ENCODE peak calls at places on chromosomes 6 and 20, in four cellular contexts. One of them, this sample, is unnamed.
A peak's percentile ranks its signal among the peaks of the same experiment; 100 is the strongest.

GRCh38 chr20:732727-733126 is 35.6 kb downstream of the SLC52A3 start:
- DNase-seq in GM12878: no peak
- DNase-seq in HepG2: no peak
- DNase-seq in K562: no peak
- DNase-seq in this sample: no peak

GRCh38 chr6:10320291-10320690 is 94.6 kb downstream of the TFAP2A start:
- DNase-seq in HepG2: no peak
- DNase-seq in K562: no peak
- DNase-seq in GM12878: no peak
- DNase-seq in this sample: no peak

GRCh38 chr6:166330612-166331011 is 11.7 kb downstream of the SFT2D1 start:
- DNase-seq in K562: peak; percentile 98
- DNase-seq in GM12878: no peak
- DNase-seq in HepG2: peak; percentile 89
- DNase-seq in this sample: peak; percentile 79

GRCh38 chr6:12232339-12232738 is 57.8 kb upstream of the EDN1 start:
- DNase-seq in GM12878: peak; percentile 21
- DNase-seq in HepG2: no peak
- DNase-seq in K562: no peak
- DNase-seq in this sample: no peak

GRCh38 chr20:10708342-10709185 is 34.8 kb upstream of the JAG1 start:
- DNase-seq in HepG2: peak; percentile 99
- DNase-seq in GM12878: no peak
- DNase-seq in K562: no peak
- DNase-seq in this sample: no peak

GRCh38 chr20:47544852-47545251 is 43.2 kb downstream of the NCOA3 start:
- DNase-seq in HepG2: no peak
- DNase-seq in GM12878: no peak
- DNase-seq in K562: no peak
- DNase-seq in this sample: no peak

GRCh38 chr6:74073429-74073828 is 377.4 kb downstream of the CD109 start:
- DNase-seq in K562: no peak
- DNase-seq in HepG2: no peak
- DNase-seq in GM12878: no peak
- DNase-seq in this sample: no peak

GRCh38 chr20:36318166-36318565 is 12.0 kb downstream of the DLGAP4 start:
- DNase-seq in HepG2: no peak
- DNase-seq in GM12878: no peak
- DNase-seq in K562: no peak
- DNase-seq in this sample: no peak

GRCh38 chr6:157989541-157990289 is 8.1 kb downstream of the SYNJ2 start:
- DNase-seq in GM12878: no peak
- DNase-seq in K562: peak; percentile 48
- DNase-seq in HepG2: no peak
- DNase-seq in this sample: no peak

GRCh38 chr6:144762450-144762849 is 477.3 kb downstream of the UTRN start:
- DNase-seq in GM12878: no peak
- DNase-seq in HepG2: peak; percentile 8
- DNase-seq in K562: no peak
- DNase-seq in this sample: no peak

GRCh38 chr6:96795481-96795880 is 41.8 kb downstream of the GPR63 start:
- DNase-seq in HepG2: no peak
- DNase-seq in K562: no peak
- DNase-seq in GM12878: peak; percentile 76
- DNase-seq in this sample: no peak

GRCh38 chr20:48897298-48898044 is 24.0 kb upstream of the ARFGEF2 start:
- DNase-seq in HepG2: no peak
- DNase-seq in K562: no peak
- DNase-seq in GM12878: no peak
- DNase-seq in this sample: no peak

GRCh38 chr6:65189344-65189743 is 517.7 kb downstream of the EYS start:
- DNase-seq in K562: no peak
- DNase-seq in GM12878: no peak
- DNase-seq in HepG2: no peak
- DNase-seq in this sample: no peak

GRCh38 chr20:41044409-41045062 is 15.9 kb downstream of the TOP1 start:
- DNase-seq in K562: no peak
- DNase-seq in HepG2: no peak
- DNase-seq in GM12878: no peak
- DNase-seq in this sample: no peak

GRCh38 chr20:41038149-41038877 is 9.7 kb downstream of the TOP1 start:
- DNase-seq in K562: no peak
- DNase-seq in HepG2: peak; percentile 56
- DNase-seq in GM12878: no peak
- DNase-seq in this sample: no peak

GRCh38 chr20:41040855-41041254 is 12.2 kb downstream of the TOP1 start:
- DNase-seq in GM12878: no peak
- DNase-seq in K562: no peak
- DNase-seq in HepG2: no peak
- DNase-seq in this sample: no peak

GRCh38 chr20:41038878-41039404 is 10.3 kb downstream of the TOP1 start:
- DNase-seq in GM12878: no peak
- DNase-seq in HepG2: peak; percentile 99
- DNase-seq in K562: no peak
- DNase-seq in this sample: no peak

DNA sequence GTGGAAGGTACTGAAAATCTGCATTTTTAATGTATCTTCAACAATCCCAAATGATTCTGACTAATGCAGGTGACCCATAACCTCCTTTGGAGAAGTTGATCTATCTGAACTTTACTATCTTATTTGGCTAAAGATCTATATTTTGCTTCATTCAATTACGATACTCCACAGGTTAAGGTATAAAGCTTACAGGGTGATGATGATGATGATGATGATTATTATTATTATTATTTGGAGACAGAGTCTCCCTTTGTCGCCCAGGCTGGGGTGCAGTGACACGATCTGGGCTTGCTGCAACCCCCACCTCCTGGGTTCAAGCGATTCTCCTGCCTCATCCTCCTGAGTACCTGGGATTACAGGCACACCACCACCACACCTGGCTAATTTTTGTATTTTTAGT is 13.1 kb downstream of the TOP1 start:
- DNase-seq in K562: no peak
- DNase-seq in GM12878: no peak
- DNase-seq in HepG2: no peak
- DNase-seq in this sample: no peak
- TF ChIP-seq CBX5 in K562: no peak
- TF ChIP-seq CBX5 in GM12878: no peak
- TF ChIP-seq CBX5 in HepG2: no peak
- TF ChIP-seq CBX5 in this sample: no peak

DNA sequence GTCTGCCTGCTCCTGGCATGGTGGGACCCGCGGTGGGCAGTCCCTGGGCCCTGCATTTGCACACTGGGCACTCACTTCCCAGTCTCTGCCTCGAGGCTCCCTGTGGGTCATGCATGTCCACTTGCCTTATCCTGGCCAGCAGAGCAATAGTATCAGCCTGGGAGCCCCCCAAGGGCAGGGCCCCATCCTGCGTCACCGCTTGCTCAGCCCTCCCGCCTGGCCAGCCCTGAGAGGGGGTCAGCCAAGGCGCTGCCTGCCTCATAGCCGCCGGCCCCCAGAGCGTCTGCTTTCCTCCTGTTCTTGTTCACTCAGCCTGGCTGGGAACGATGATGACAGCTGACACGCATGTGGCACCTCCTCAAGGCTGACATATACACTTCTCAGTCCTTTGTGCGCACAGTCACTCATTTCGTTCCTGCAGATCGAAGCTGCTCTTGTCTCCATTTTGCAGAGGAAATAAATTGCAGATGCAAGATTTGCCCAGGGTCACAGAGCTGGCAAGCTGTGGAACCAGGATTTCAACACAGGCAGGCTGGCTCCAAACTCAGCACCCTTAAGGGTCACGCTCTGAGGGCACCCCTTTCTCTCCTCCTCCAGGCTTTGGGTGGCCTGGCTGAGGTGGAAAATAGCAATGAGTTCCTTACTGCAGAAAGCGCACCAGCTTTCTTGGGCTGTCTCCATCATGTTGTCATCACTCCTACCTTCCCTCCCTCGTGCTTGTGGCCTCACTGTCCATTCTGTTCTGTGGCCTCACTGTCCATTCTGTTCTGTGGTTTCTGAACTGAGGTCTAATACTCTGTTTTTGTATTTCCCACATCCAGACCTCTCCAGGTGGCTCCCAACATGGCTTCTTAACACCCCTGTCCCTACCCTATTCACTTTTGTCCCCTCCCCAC is 17.2 kb downstream of the KCNK17 start:
- DNase-seq in GM12878: no peak
- DNase-seq in HepG2: no peak
- DNase-seq in K562: no peak
- DNase-seq in this sample: no peak
- TF ChIP-seq CBX5 in GM12878: no peak
- TF ChIP-seq CBX5 in HepG2: no peak
- TF ChIP-seq CBX5 in K562: no peak
- TF ChIP-seq CBX5 in this sample: no peak

GRCh38 chr6:90068264-90068663 is 174.0 kb downstream of the GJA10 start:
- DNase-seq in HepG2: no peak
- DNase-seq in GM12878: no peak
- DNase-seq in K562: peak; percentile 69
- DNase-seq in this sample: no peak
- TF ChIP-seq CBX5 in HepG2: no peak
- TF ChIP-seq CBX5 in GM12878: no peak
- TF ChIP-seq CBX5 in K562: no peak
- TF ChIP-seq CBX5 in this sample: no peak

GRCh38 chr20:37971561-37972127 is 61.6 kb downstream of the TTI1 start:
- DNase-seq in GM12878: no peak
- DNase-seq in HepG2: no peak
- DNase-seq in K562: no peak
- DNase-seq in this sample: peak; percentile 41

GRCh38 chr20:37970856-37971245 is 62.4 kb downstream of the TTI1 start:
- DNase-seq in K562: no peak
- DNase-seq in HepG2: no peak
- DNase-seq in GM12878: no peak
- DNase-seq in this sample: no peak

GRCh38 chr20:37972256-37973058 is 60.8 kb downstream of the TTI1 start:
- DNase-seq in HepG2: no peak
- DNase-seq in K562: no peak
- DNase-seq in GM12878: no peak
- DNase-seq in this sample: peak; percentile 45

GRCh38 chr20:37969949-37970855 is 63.1 kb downstream of the TTI1 start:
- DNase-seq in GM12878: no peak
- DNase-seq in K562: no peak
- DNase-seq in HepG2: no peak
- DNase-seq in this sample: no peak

DNA sequence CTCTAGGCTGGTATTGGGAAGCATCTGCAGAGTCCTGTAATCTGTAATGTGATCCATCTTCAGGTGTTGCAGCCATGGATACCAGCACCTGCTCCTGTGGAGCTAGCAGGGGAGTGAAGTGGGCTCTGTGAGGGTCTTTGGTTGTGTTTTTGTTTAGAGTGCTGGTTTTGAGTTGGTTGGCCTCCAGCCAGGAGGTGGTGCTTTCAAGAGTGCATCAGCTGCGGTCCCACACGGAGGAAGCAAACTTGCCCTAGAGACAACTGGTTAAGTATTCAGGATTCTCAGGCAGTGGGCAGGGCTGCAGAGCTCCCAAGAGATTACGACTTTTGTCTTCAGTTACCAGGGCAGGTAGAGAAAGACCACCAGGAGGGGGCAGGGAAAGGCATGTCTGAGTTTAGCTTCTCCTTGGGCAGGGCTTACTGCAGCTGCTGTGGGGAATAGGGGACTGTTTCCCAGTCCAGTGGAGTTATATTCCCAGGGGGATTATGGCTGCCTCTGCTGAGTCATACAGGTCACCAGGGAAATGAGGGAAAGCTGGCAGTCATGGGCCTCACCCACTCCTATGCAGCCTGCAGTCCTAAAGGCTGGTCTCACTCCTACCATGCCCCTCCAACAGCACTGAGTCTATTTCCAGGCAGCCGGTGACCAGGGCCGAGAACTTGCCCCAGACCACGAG is 64.4 kb downstream of the TTI1 start:
- DNase-seq in GM12878: no peak
- DNase-seq in HepG2: no peak
- DNase-seq in K562: no peak
- DNase-seq in this sample: peak; percentile 51
- TF ChIP-seq CBX5 in GM12878: no peak
- TF ChIP-seq CBX5 in HepG2: no peak
- TF ChIP-seq CBX5 in K562: no peak
- TF ChIP-seq CBX5 in this sample: no peak

GRCh38 chr20:9590189-9590588 is 75.8 kb downstream of the LAMP5 start:
- DNase-seq in K562: no peak
- DNase-seq in GM12878: no peak
- DNase-seq in HepG2: no peak
- DNase-seq in this sample: no peak

GRCh38 chr20:9591080-9591479 is 76.7 kb downstream of the LAMP5 start:
- DNase-seq in K562: no peak
- DNase-seq in HepG2: no peak
- DNase-seq in GM12878: no peak
- DNase-seq in this sample: no peak

GRCh38 chr20:9597547-9597946 is 83.2 kb downstream of the LAMP5 start:
- DNase-seq in HepG2: no peak
- DNase-seq in K562: no peak
- DNase-seq in GM12878: no peak
- DNase-seq in this sample: no peak

GRCh38 chr20:9592419-9592818 is 78.0 kb downstream of the LAMP5 start:
- DNase-seq in HepG2: no peak
- DNase-seq in GM12878: no peak
- DNase-seq in K562: no peak
- DNase-seq in this sample: no peak

GRCh38 chr20:9594284-9594875 is 80.0 kb downstream of the LAMP5 start:
- DNase-seq in HepG2: peak; percentile 47
- DNase-seq in GM12878: no peak
- DNase-seq in K562: no peak
- DNase-seq in this sample: no peak
- TF ChIP-seq CBX5 in HepG2: no peak
- TF ChIP-seq CBX5 in GM12878: no peak
- TF ChIP-seq CBX5 in K562: no peak
- TF ChIP-seq CBX5 in this sample: no peak

GRCh38 chr6:34011298-34011697 is 134.6 kb downstream of the GRM4 start:
- DNase-seq in K562: no peak
- DNase-seq in GM12878: no peak
- DNase-seq in HepG2: no peak
- DNase-seq in this sample: no peak
- TF ChIP-seq CBX5 in K562: no peak
- TF ChIP-seq CBX5 in GM12878: no peak
- TF ChIP-seq CBX5 in HepG2: no peak
- TF ChIP-seq CBX5 in this sample: no peak

GRCh38 chr6:446418-447366 is 55.1 kb downstream of the IRF4 start:
- DNase-seq in HepG2: no peak
- DNase-seq in GM12878: no peak
- DNase-seq in K562: no peak
- DNase-seq in this sample: no peak
- TF ChIP-seq CBX5 in HepG2: no peak
- TF ChIP-seq CBX5 in GM12878: no peak
- TF ChIP-seq CBX5 in K562: no peak
- TF ChIP-seq CBX5 in this sample: no peak

GRCh38 chr6:167973092-167973880 is 24.2 kb upstream of the KIF25 start:
- DNase-seq in K562: no peak
- DNase-seq in HepG2: no peak
- DNase-seq in GM12878: no peak
- DNase-seq in this sample: no peak
- TF ChIP-seq CBX5 in K562: no peak
- TF ChIP-seq CBX5 in HepG2: no peak
- TF ChIP-seq CBX5 in GM12878: no peak
- TF ChIP-seq CBX5 in this sample: no peak

GRCh38 chr6:37242429-37243052 is 15.0 kb upstream of the TBC1D22B start:
- DNase-seq in K562: peak; percentile 59
- DNase-seq in HepG2: peak; percentile 82
- DNase-seq in GM12878: no peak
- DNase-seq in this sample: no peak
- TF ChIP-seq CBX5 in K562: no peak
- TF ChIP-seq CBX5 in HepG2: no peak
- TF ChIP-seq CBX5 in GM12878: no peak
- TF ChIP-seq CBX5 in this sample: no peak